ENCODE peak calls at places on chromosomes 2 and 18, in six cellular contexts. E is iris pigment epithelial cell, W is type B pancreatic cell, F is DMS153, S is GM13977, Z is IMR-90. N is an unnamed sample.

GRCh38 chr2:105114551-105114950 is 76.7 kb downstream of the MRPS9 start:
- DNase-seq in Z (peak), F (peak), W (no peak), E (peak), S (peak), N (peak)

GRCh38 chr18:5417342-5417741 is 121.8 kb upstream of the ZBTB14 start:
- DNase-seq in E (no peak), F (no peak), Z (peak), S (no peak), W (no peak), N (no peak)

GRCh38 chr2:136131961-136132839 is 14.3 kb upstream of the CXCR4 start:
- DNase-seq in Z (no peak), E (no peak), W (no peak), S (peak), F (peak), N (no peak)

GRCh38 chr2:31430439-31431165 is 16.1 kb upstream of the XDH start:
- DNase-seq in E (no peak), Z (no peak), S (no peak), W (no peak), F (no peak), N (no peak)

GRCh38 chr2:204207851-204208250 is 271.3 kb downstream of the ICOS start:
- DNase-seq in S (no peak), E (no peak), Z (no peak), F (no peak), W (no peak), N (no peak)

GRCh38 chr2:134320930-134321329 is 67.1 kb downstream of the MGAT5 start:
- DNase-seq in W (no peak), Z (no peak), S (no peak), E (no peak), F (no peak), N (no peak)

GRCh38 chr2:28600176-28600575 is 104.3 kb downstream of the PLB1 start:
- DNase-seq in F (no peak), S (no peak), W (no peak), E (no peak), Z (no peak), N (no peak)

GRCh38 chr2:27751377-27751776 is 20.1 kb upstream of the MRPL33 start:
- DNase-seq in S (no peak), E (no peak), F (no peak), W (no peak), Z (no peak), N (no peak)

GRCh38 chr2:173571021-173571821 is 216.5 kb downstream of the CDCA7 start:
- DNase-seq in S (peak), F (peak), E (peak), Z (peak), W (no peak), N (peak)